ENCODE peak calls at places on chromosome 17, in eight cellular contexts. V is lower lobe of right lung, J is thoracic aorta, P is colonic mucosa, G is endodermal cell, F is H9, H is adrenal gland, S is GM12878. O is an unnamed sample.

GRCh38 chr17:14699569-14700190 is 398.8 kb downstream of the HS3ST3B1 start:
- DNase-seq in V (no peak), J (no peak), P (no peak), G (no peak), F (no peak), H (no peak), S (no peak), O (no peak)

GRCh38 chr17:80498242-80498919 is 22.0 kb upstream of the NPTX1 start:
- DNase-seq in V (no peak), J (no peak), P (peak; percentile 21), G (no peak), F (peak; percentile 57), H (no peak), S (no peak), O (no peak)

GRCh38 chr17:49361129-49361901 is 735 bp downstream of the ZNF652 start:
- DNase-seq in V (peak; percentile 64), J (no peak), P (peak; percentile 66), G (peak; percentile 81), F (peak; percentile 53), H (peak; percentile 56), S (peak; percentile 48), O (peak; percentile 55)

GRCh38 chr17:4101127-4101798 is 41.6 kb downstream of the ZZEF1 start:
- DNase-seq in V (no peak), J (no peak), P (no peak), G (no peak), F (no peak), H (no peak), S (peak; percentile 20), O (no peak)

GRCh38 chr17:27956601-27957445 is 63.7 kb upstream of the LYRM9 start:
- DNase-seq in V (no peak), J (no peak), P (no peak), G (peak; percentile 79), F (no peak), H (no peak), S (no peak), O (no peak)

GRCh38 chr17:53426505-53426904 is 396.2 kb upstream of the KIF2B start:
- DNase-seq in V (no peak), J (no peak), P (no peak), G (no peak), F (no peak), H (no peak), S (no peak), O (no peak)

GRCh38 chr17:61065263-61065773 is 334.3 kb upstream of the TBX2 start:
- DNase-seq in V (no peak), J (no peak), P (no peak), G (no peak), F (no peak), H (no peak), S (no peak), O (no peak)

GRCh38 chr17:79923974-79924638 is 84.9 kb upstream of the CBX4 start:
- DNase-seq in V (no peak), J (no peak), P (peak; percentile 83), G (peak; percentile 99), F (peak; percentile 94), H (no peak), S (no peak), O (no peak)

GRCh38 chr17:29588561-29589411 is 662 bp downstream of the GIT1 start:
- DNase-seq in V (peak; percentile 67), J (no peak), P (peak; percentile 45), G (peak; percentile 86), F (no peak), H (peak; percentile 44), S (no peak), O (no peak)

GRCh38 chr17:28901866-28902818 is 737 bp downstream of the DHRS13 start:
- DNase-seq in V (peak; percentile 67), J (no peak), P (peak; percentile 72), G (no peak), F (no peak), H (no peak), S (no peak), O (peak; percentile 24)

GRCh38 chr17:50044483-50044882 is 11.4 kb upstream of the ITGA3 start:
- DNase-seq in V (no peak), J (no peak), P (no peak), G (no peak), F (no peak), H (no peak), S (no peak), O (no peak)

GRCh38 chr17:28897769-28898259 is 281 bp upstream of the FLOT2 start:
- DNase-seq in V (no peak), J (no peak), P (no peak), G (no peak), F (no peak), H (no peak), S (no peak), O (no peak)

GRCh38 chr17:78390241-78391050 is 12.0 kb downstream of the PGS1 start:
- DNase-seq in V (no peak), J (no peak), P (no peak), G (peak; percentile 90), F (peak; percentile 62), H (no peak), S (no peak), O (no peak)

GRCh38 chr17:12961655-12962054 is 56.2 kb downstream of the ELAC2 start:
- DNase-seq in V (no peak), J (no peak), P (no peak), G (no peak), F (no peak), H (no peak), S (no peak), O (no peak)

GRCh38 chr17:41910701-41911391 is 7.9 kb downstream of the ACLY start:
- DNase-seq in V (no peak), J (no peak), P (no peak), G (no peak), F (no peak), H (no peak), S (no peak), O (peak; percentile 70)

GRCh38 chr17:82804442-82805191 is 35.2 kb downstream of the ZNF750 start:
- DNase-seq in V (no peak), J (no peak), P (peak; percentile 37), G (no peak), F (no peak), H (no peak), S (no peak), O (no peak)

GRCh38 chr17:6755731-6756184 is at the start of gene XAF1:
- DNase-seq in V (peak; percentile 52), J (no peak), P (peak; percentile 61), G (no peak), F (no peak), H (peak; percentile 31), S (peak; percentile 40), O (peak; percentile 23)

GRCh38 chr17:79420318-79421243 is 190.3 kb downstream of the RBFOX3 start:
- DNase-seq in V (no peak), J (no peak), P (no peak), G (peak; percentile 73), F (no peak), H (no peak), S (no peak), O (peak; percentile 12)

GRCh38 chr17:9647014-9647413 is 1.7 kb downstream of the USP43 start:
- DNase-seq in V (no peak), J (no peak), P (no peak), G (peak; percentile 81), F (peak; percentile 52), H (no peak), S (no peak), O (peak; percentile 57)

GRCh38 chr17:9643611-9644010 is 1.7 kb upstream of the USP43 start:
- DNase-seq in V (no peak), J (no peak), P (no peak), G (no peak), F (no peak), H (no peak), S (no peak), O (no peak)

GRCh38 chr17:9644910-9645751 is at the start of gene USP43:
- DNase-seq in V (peak; percentile 71), J (no peak), P (peak; percentile 81), G (peak; percentile 94), F (peak; percentile 90), H (no peak), S (no peak), O (peak; percentile 84)

GRCh38 chr17:9646556-9646905 is 1.2 kb downstream of the USP43 start:
- DNase-seq in V (no peak), J (no peak), P (no peak), G (peak; percentile 75), F (no peak), H (no peak), S (no peak), O (no peak)

GRCh38 chr17:9645858-9646555 is 690 bp downstream of the USP43 start:
- DNase-seq in V (peak; percentile 79), J (no peak), P (peak; percentile 80), G (peak; percentile 92), F (peak; percentile 77), H (no peak), S (no peak), O (peak; percentile 50)
- TF ChIP-seq CTCF in V (peak; percentile 29), J (no peak), P (no peak), G (peak; percentile 42), F (peak; percentile 23), H (no peak), S (no peak), O (peak; percentile 37)

DNA sequence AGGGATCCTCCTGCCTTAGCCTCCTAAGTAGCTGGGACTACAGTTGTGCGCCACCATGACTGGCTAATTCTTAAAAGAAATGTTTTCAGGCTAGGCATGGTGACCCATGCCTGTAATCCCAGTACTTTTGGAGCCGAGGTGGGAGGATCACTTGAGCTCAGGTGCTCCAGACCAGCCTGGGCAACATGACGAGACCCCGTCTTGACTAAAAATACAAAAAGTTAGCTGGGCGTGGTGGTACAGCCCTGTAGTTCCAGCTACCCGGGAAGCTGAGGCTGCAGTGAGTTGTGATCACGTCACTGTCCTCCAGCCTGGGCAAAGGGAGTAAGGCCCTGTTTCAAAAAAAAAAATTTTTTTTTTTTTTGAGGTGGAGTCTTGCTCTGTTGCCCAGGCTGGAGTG is 173.1 kb downstream of the SEC14L1 start:
- DNase-seq in V (peak; percentile 16), J (no peak), P (no peak), G (peak; percentile 39), F (no peak), H (no peak), S (no peak), O (no peak)
- H3K27ac ChIP-seq in V (no peak overlapping the region), J (peak overlapping the region; percentile 13), P (peak overlapping the region; percentile 69), G (no peak overlapping the region), F (no peak overlapping the region), H (no peak overlapping the region), S (no peak overlapping the region), O (peak overlapping the region; percentile 100)

DNA sequence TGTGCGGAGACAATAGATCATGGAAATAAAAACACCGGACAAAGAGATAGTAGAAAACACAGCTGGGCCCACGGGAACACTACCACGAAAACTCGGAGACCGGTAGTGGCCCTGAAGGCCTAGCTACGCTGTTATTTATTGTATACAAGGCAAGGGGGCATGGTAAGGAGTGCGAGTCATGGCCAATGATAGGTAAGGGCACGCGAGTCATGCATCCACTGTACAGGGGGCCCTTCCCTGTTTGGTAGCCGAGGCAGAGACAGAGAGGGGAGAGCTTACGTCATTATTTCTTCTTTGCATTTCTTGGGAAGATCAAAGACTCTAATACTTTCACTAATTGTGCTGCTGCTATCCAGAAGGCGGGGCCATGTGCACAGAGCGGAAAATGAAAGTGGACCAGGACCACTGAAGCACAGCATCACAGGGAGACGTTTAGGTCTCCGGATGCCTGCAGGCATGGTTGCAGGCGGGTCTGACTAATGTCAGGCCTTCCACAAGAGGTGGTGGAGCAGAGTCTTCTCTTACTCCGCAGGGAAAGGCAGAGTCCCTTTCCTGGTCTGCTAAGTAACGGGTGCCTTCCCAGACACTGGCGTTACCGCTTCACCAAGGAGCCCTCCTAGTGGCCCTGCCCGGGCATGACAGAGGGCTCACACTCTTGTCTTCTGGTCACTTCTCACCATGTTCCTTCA is 74.4 kb upstream of the ARL4D start:
- DNase-seq in V (no peak), J (no peak), P (no peak), G (peak; percentile 81), F (peak; percentile 74), H (no peak), S (peak; percentile 35), O (no peak)
- TF ChIP-seq CTCF in V (peak; percentile 33), J (no peak), P (no peak), G (peak; percentile 64), F (peak; percentile 58), H (no peak), S (peak; percentile 27), O (no peak)

GRCh38 chr17:58336456-58337094 is 8.0 kb upstream of the TSPOAP1 start:
- DNase-seq in V (no peak), J (no peak), P (no peak), G (peak; percentile 60), F (peak; percentile 29), H (peak; percentile 49), S (no peak), O (no peak)
- H3K27ac ChIP-seq in V (peak overlapping the region; percentile 95), J (no peak overlapping the region), P (peak overlapping the region; percentile 88), G (no peak overlapping the region), F (no peak overlapping the region), H (peak overlapping the region; percentile 52), S (peak overlapping the region; percentile 100), O (no peak overlapping the region)